ENCODE peak calls at places on chromosomes 5 and 9, in seven cellular contexts. L, K, I, F, H, V and D are unnamed samples.

GRCh38 chr5:141223112-141223783 is at the start of gene PCDHB14:
- DNase-seq in H (peak; percentile 70), I (no peak), V (peak; percentile 23), F (peak; percentile 3), K (peak; percentile 20), L (peak; percentile 86), D (peak; percentile 43)

GRCh38 chr9:136225366-136225747 is 20.3 kb downstream of the QSOX2 start:
- DNase-seq in K (no peak), H (no peak), V (no peak), I (no peak), L (no peak), F (no peak), D (no peak)

GRCh38 chr5:41843456-41844112 is 26.6 kb downstream of the OXCT1 start:
- DNase-seq in V (peak; percentile 65), I (no peak), F (peak; percentile 81), H (no peak), K (peak; percentile 75), L (peak; percentile 58), D (peak; percentile 29)

GRCh38 chr9:7844283-7844682 is 44.7 kb upstream of the DMAC1 start:
- DNase-seq in K (peak; percentile 7), H (peak; percentile 34), L (peak; percentile 78), F (peak; percentile 50), I (no peak), V (peak; percentile 12), D (peak; percentile 3)

GRCh38 chr9:129823163-129823933 is 588 bp downstream of the TOR1A start:
- DNase-seq in I (peak; percentile 55), F (peak; percentile 20), H (peak; percentile 55), L (peak; percentile 77), K (peak; percentile 27), V (peak; percentile 46), D (no peak)

GRCh38 chr9:132878695-132879064 is at the start of gene SPACA9:
- DNase-seq in L (peak; percentile 58), I (peak; percentile 79), K (peak; percentile 11), H (peak; percentile 76), V (peak; percentile 71), F (peak; percentile 73), D (peak; percentile 46)

GRCh38 chr5:115461506-115462290 is 82.9 kb downstream of the FEM1C start:
- DNase-seq in F (peak; percentile 88), H (no peak), K (peak; percentile 90), I (no peak), L (no peak), V (peak; percentile 60), D (no peak)

GRCh38 chr5:5494489-5495402 is 72.3 kb downstream of the ICE1 start:
- DNase-seq in L (peak; percentile 91), I (peak; percentile 96), V (peak; percentile 22), H (peak; percentile 97), K (peak; percentile 25), F (peak; percentile 59), D (peak; percentile 72)

GRCh38 chr5:138950411-138951011 is 75.4 kb upstream of the LRRTM2 start:
- DNase-seq in I (no peak), V (no peak), F (no peak), L (no peak), H (no peak), K (no peak), D (no peak)

GRCh38 chr5:24401767-24402166 is 243.0 kb downstream of the CDH10 start:
- DNase-seq in K (no peak), V (peak; percentile 88), L (no peak), I (no peak), H (no peak), F (peak; percentile 57), D (no peak)

GRCh38 chr9:98944130-98945074 is 695 bp downstream of the COL15A1 start:
- DNase-seq in I (peak; percentile 67), H (peak; percentile 70), L (no peak), K (no peak), V (peak; percentile 41), F (peak; percentile 39), D (peak; percentile 27)

GRCh38 chr5:151020304-151021031 is at the start of gene GPX3:
- DNase-seq in H (peak; percentile 94), K (peak; percentile 25), L (peak; percentile 93), I (peak; percentile 92), V (peak; percentile 75), F (peak; percentile 91), D (peak; percentile 81)

GRCh38 chr5:490116-491094 is 33.8 kb downstream of the SLC9A3 start:
- DNase-seq in I (no peak), K (no peak), V (no peak), H (no peak), F (no peak), L (no peak), D (no peak)

GRCh38 chr9:84866402-84866801 is 196.9 kb downstream of the NTRK2 start:
- DNase-seq in I (no peak), L (no peak), F (no peak), H (no peak), K (no peak), V (no peak), D (no peak)

GRCh38 chr9:4936277-4936676 is 48.8 kb upstream of the JAK2 start:
- DNase-seq in F (no peak), I (no peak), L (no peak), V (no peak), H (no peak), K (no peak), D (no peak)

GRCh38 chr5:172858990-172859811 is 25.1 kb downstream of the ERGIC1 start:
- DNase-seq in F (peak; percentile 93), L (no peak), K (peak; percentile 93), I (no peak), V (peak; percentile 87), H (no peak), D (no peak)

GRCh38 chr5:111928501-111928900 is 171.5 kb upstream of the NREP start:
- DNase-seq in L (no peak), F (no peak), K (no peak), V (no peak), H (no peak), I (no peak), D (no peak)

GRCh38 chr9:18350036-18350435 is 123.9 kb upstream of the ADAMTSL1 start:
- DNase-seq in V (no peak), F (no peak), L (no peak), H (no peak), K (no peak), I (no peak), D (no peak)

GRCh38 chr9:38227656-38228055 is 158.6 kb upstream of the SHB start:
- DNase-seq in I (no peak), L (no peak), V (peak; percentile 8), F (peak; percentile 87), K (peak; percentile 4), H (no peak), D (no peak)

GRCh38 chr5:168756517-168757391 is 177.6 kb upstream of the PANK3 start:
- DNase-seq in H (no peak), L (no peak), K (no peak), F (no peak), V (no peak), I (no peak), D (no peak)

GRCh38 chr9:7273575-7273974 is 515.8 kb downstream of the KDM4C start:
- DNase-seq in V (peak; percentile 61), L (peak; percentile 27), H (no peak), I (no peak), F (no peak), K (peak; percentile 40), D (no peak)

GRCh38 chr9:119963798-119964372 is 594.6 kb upstream of the BRINP1 start:
- DNase-seq in F (peak; percentile 73), I (peak; percentile 74), H (peak; percentile 95), L (peak; percentile 99), K (peak; percentile 89), V (peak; percentile 89), D (peak; percentile 78)

GRCh38 chr9:136248951-136249880 is 3.6 kb upstream of the QSOX2 start:
- DNase-seq in F (no peak), I (no peak), K (no peak), H (no peak), L (no peak), V (no peak), D (no peak)

GRCh38 chr5:92504346-92504745 is 1076.7 kb downstream of the NR2F1-AS1 start:
- DNase-seq in H (no peak), L (peak; percentile 50), F (no peak), V (no peak), K (peak; percentile 5), I (no peak), D (no peak)

GRCh38 chr5:164191240-164191639 is 685.8 kb downstream of the MAT2B start:
- DNase-seq in I (no peak), V (no peak), K (peak; percentile 82), L (no peak), F (no peak), H (no peak), D (no peak)

DNA sequence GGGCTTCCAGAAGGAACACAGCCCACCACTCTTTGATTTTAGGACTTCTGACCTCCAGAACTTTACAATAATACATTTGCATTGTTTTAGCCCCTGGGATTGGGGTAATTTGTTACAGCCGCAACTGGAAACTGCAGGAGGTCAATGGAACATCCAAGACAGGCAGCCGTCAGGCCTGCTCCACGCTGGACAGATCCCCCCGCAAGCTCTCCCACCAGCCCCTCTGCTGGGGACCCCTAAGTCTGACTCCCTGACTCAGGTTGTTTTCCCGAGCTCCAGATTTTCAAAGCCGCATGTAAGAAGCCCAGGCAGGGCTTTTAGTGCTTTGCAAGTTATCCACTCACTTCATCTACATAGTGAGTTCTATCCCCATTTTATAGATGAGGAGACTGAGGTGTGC is 127.6 kb downstream of the PAX5 start:
- DNase-seq in V (no peak), I (no peak), K (no peak), L (no peak), H (no peak), F (no peak), D (no peak)
- H2AK5ac ChIP-seq in V (no peak overlapping the region), I (no peak overlapping the region), K (no peak overlapping the region), L (no peak overlapping the region), H (no peak overlapping the region), F (no peak overlapping the region), D (no peak overlapping the region)

GRCh38 chr9:124616961-124617360 is 109.8 kb upstream of the NR5A1 start:
- DNase-seq in L (no peak), H (no peak), K (no peak), I (no peak), F (no peak), V (no peak), D (no peak)
- H2AK5ac ChIP-seq in L (no peak overlapping the region), H (no peak overlapping the region), K (no peak overlapping the region), I (no peak overlapping the region), F (no peak overlapping the region), V (peak overlapping the region; percentile 57), D (no peak overlapping the region)

GRCh38 chr9:122865300-122865699 is 36.9 kb upstream of the PDCL start:
- DNase-seq in L (no peak), H (no peak), K (no peak), F (no peak), V (no peak), I (no peak), D (no peak)

GRCh38 chr9:122860319-122861142 is 32.1 kb upstream of the PDCL start:
- DNase-seq in L (no peak), V (peak; percentile 5), I (no peak), H (no peak), K (no peak), F (no peak), D (no peak)

DNA sequence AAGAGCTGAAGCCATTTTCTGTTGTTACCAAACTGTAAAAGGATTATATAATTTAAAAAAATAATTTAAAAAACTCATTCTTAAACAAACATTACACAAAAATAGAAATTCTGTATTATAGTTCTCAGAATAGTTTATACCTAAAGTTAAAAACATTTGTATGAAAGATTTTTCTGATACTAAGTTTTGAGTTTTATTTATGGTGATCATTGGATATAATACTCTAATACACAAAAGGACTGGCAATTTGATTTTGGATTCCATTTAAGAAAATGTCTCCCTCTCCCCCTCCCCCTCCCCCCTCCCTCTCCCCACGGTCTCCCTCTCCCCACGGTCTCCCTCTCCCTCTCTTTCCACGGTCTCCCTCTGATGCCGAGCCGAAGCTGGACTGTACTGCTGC is 37.7 kb upstream of the PDCL start:
- DNase-seq in V (no peak), L (no peak), I (no peak), H (no peak), F (no peak), K (no peak), D (no peak)
- H2AK5ac ChIP-seq in V (no peak overlapping the region), L (no peak overlapping the region), I (no peak overlapping the region), H (no peak overlapping the region), F (no peak overlapping the region), K (no peak overlapping the region), D (no peak overlapping the region)

GRCh38 chr5:35634326-35634725 is 16.7 kb downstream of the SPEF2 start:
- DNase-seq in F (no peak), I (no peak), K (no peak), L (no peak), V (no peak), H (no peak), D (no peak)
- H2AK5ac ChIP-seq in F (no peak overlapping the region), I (no peak overlapping the region), K (no peak overlapping the region), L (no peak overlapping the region), V (no peak overlapping the region), H (no peak overlapping the region), D (no peak overlapping the region)